ENCODE peak calls at places on chromosomes 16 and 17, in seven cellular contexts. T is IMR-90, Z is mesendoderm, H is H9, E is trophoblast cell, P is H1, W is mesenchymal stem cell. O is an unnamed sample.

GRCh38 chr17:17487998-17488397 is 8.2 kb downstream of the RASD1 start:
- DNase-seq in T (no peak), Z (no peak), H (no peak), E (no peak), P (no peak), W (no peak), O (no peak)

GRCh38 chr17:2814499-2815341 is 18.5 kb downstream of the RAP1GAP2 start:
- DNase-seq in T (no peak), Z (no peak), H (peak), E (no peak), P (no peak), W (no peak), O (no peak)

GRCh38 chr16:22217890-22218730 is 12.0 kb downstream of the EEF2K start:
- DNase-seq in T (no peak), Z (peak), H (peak), E (no peak), P (no peak), W (no peak), O (no peak)

GRCh38 chr16:75262104-75262799 is 10.8 kb upstream of the BCAR1 start:
- DNase-seq in T (no peak), Z (no peak), H (peak), E (no peak), P (no peak), W (no peak), O (no peak)

GRCh38 chr17:57234252-57235092 is 21.9 kb upstream of the MSI2 start:
- DNase-seq in T (no peak), Z (peak), H (no peak), E (no peak), P (no peak), W (no peak), O (no peak)

GRCh38 chr16:74736531-74737157 is 36.0 kb upstream of the MLKL start:
- DNase-seq in T (no peak), Z (peak), H (no peak), E (no peak), P (no peak), W (no peak), O (no peak)

GRCh38 chr17:43532581-43532980 is 13.6 kb downstream of the ETV4 start:
- DNase-seq in T (no peak), Z (no peak), H (no peak), E (no peak), P (no peak), W (no peak), O (no peak)

GRCh38 chr17:43016216-43016615 is 6.0 kb downstream of the VAT1 start:
- DNase-seq in T (no peak), Z (no peak), H (no peak), E (no peak), P (no peak), W (no peak), O (no peak)

GRCh38 chr16:7303014-7303676 is 29.5 kb upstream of the RBFOX1 start:
- DNase-seq in T (no peak), Z (peak), H (peak), E (no peak), P (no peak), W (no peak), O (peak)

DNA sequence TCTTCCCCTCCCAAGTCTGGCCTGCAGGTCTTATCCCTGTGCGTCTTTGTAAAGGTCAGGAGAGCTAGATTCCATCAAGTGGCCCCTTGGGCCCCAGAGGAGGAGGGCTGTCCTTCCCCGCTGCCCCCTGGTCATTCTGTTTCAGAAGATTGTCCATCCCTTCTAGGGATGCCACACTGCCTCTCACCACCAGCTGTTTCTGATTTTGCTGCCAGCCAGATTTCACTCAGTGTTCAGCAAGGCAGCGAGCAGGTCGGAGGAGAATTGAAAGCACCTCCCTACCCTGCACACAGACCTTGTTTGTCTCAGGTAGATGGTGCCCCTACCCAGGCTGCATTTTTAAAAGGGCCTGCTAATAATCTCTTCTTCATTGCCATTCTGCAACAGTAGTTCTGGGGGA is 21.7 kb upstream of the NAT9 start:
- DNase-seq in T (no peak), Z (no peak), H (no peak), E (no peak), P (no peak), W (peak), O (no peak)
- H3K23ac ChIP-seq in T (no peak), Z (no peak), H (no peak), E (no peak), P (no peak), W (no peak), O (no peak)

GRCh38 chr16:28205974-28206373 is 5.8 kb downstream of the XPO6 start:
- DNase-seq in T (no peak), Z (no peak), H (no peak), E (no peak), P (no peak), W (no peak), O (no peak)
- H3K23ac ChIP-seq in T (no peak), Z (no peak), H (no peak), E (no peak), P (no peak), W (no peak), O (no peak)

GRCh38 chr17:76726231-76726765 is at the start of gene JMJD6:
- DNase-seq in T (peak), Z (peak), H (peak), E (no peak), P (peak), W (peak), O (peak)

GRCh38 chr17:76725580-76726230 is 701 bp downstream of the JMJD6 start:
- DNase-seq in T (peak), Z (peak), H (peak), E (peak), P (no peak), W (peak), O (no peak)

GRCh38 chr17:76726766-76727718 is at the start of gene METTL23:
- DNase-seq in T (peak), Z (peak), H (peak), E (peak), P (no peak), W (peak), O (peak)

GRCh38 chr17:76723812-76724211 is 2.6 kb downstream of the JMJD6 start:
- DNase-seq in T (no peak), Z (no peak), H (no peak), E (no peak), P (no peak), W (no peak), O (no peak)

GRCh38 chr17:76727745-76728456 is 1.3 kb downstream of the METTL23 start:
- DNase-seq in T (no peak), Z (no peak), H (no peak), E (peak), P (no peak), W (peak), O (no peak)
- H3K23ac ChIP-seq in T (peak), Z (no peak), H (no peak), E (no peak), P (no peak), W (no peak), O (peak)

DNA sequence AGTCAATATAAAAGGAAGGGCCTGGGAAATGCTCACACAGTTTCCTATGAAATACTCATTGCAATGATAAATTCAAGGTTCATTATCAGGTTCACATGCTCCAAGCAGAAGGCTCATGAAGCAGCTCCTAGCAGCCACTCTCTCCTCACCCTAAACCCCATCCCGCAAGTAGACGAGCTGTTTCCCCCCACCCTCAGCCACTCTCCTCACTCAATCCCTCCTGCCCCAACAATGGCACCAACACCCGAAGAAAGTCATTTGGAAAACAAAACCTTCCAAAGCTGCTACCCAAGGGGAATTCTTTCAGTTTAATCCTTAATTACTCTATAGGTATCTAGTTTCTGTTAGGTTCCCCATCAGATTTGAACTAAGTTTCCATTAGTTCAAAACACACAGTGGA is 69.7 kb downstream of the CREBBP start:
- DNase-seq in T (no peak), Z (no peak), H (no peak), E (no peak), P (no peak), W (no peak), O (no peak)
- H3K23ac ChIP-seq in T (no peak), Z (no peak), H (no peak), E (no peak), P (no peak), W (no peak), O (no peak)

GRCh38 chr16:14370736-14371234 is 259.3 kb downstream of the PARN start:
- DNase-seq in T (no peak), Z (no peak), H (no peak), E (no peak), P (no peak), W (no peak), O (no peak)

GRCh38 chr16:14373406-14373805 is 256.7 kb downstream of the PARN start:
- DNase-seq in T (no peak), Z (no peak), H (no peak), E (no peak), P (no peak), W (no peak), O (no peak)

GRCh38 chr16:14369734-14370598 is 260.1 kb downstream of the PARN start:
- DNase-seq in T (no peak), Z (no peak), H (no peak), E (peak), P (no peak), W (no peak), O (no peak)

GRCh38 chr16:14372471-14372870 is 257.6 kb downstream of the PARN start:
- DNase-seq in T (no peak), Z (no peak), H (no peak), E (no peak), P (no peak), W (no peak), O (no peak)

GRCh38 chr16:14371778-14372431 is 258.2 kb downstream of the PARN start:
- DNase-seq in T (no peak), Z (peak), H (peak), E (no peak), P (no peak), W (no peak), O (peak)
- H3K23ac ChIP-seq in T (no peak), Z (no peak), H (no peak), E (no peak), P (no peak), W (no peak), O (no peak)

DNA sequence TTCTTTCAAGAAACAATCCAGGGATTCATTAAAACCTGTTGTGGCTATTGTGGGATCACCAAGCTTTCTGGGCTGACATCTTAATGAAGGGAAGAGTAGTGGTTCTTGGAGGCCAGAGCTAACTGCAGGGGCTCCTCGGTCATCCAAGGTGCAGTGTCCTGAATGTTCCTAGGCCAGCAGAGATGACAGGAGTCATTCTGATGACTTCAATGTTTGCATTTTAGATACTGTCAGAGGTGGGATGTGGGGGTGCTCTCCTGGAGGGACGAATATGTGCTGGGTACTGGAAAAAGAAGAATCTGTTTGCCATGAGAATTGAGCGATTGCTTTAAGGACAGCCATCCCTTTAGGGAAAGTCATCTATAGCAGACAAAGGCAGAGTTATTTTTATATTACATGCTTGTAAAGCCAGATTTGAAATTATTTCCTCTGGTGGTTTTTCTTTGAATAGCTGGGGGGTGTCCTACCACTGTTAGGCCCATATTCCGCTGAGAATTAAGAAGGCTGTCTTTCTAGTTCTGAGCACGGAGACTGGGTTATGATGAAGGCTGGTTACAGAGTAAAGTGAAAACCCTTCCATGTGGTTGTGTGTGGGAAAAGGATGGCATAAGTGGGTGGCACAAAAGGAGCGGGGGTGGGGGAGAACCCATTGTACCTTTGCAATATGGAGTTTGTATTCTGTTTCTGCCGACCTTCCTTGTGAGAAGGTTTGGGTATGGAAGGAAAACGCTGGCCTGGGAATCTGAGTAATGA is 7.4 kb downstream of the HLF start:
- DNase-seq in T (no peak), Z (no peak), H (no peak), E (no peak), P (no peak), W (no peak), O (no peak)
- H3K23ac ChIP-seq in T (no peak), Z (no peak), H (no peak), E (no peak), P (no peak), W (no peak), O (no peak)

GRCh38 chr16:67101683-67102082 is 8.1 kb upstream of the PHAF1 start:
- DNase-seq in T (peak), Z (no peak), H (no peak), E (no peak), P (no peak), W (peak), O (no peak)
- H3K23ac ChIP-seq in T (no peak), Z (no peak), H (no peak), E (no peak), P (no peak), W (no peak), O (no peak)

GRCh38 chr17:81340606-81341346 is 45.7 kb upstream of the SLC38A10 start:
- DNase-seq in T (no peak), Z (no peak), H (peak), E (no peak), P (no peak), W (peak), O (no peak)

GRCh38 chr17:81337449-81337848 is 42.3 kb upstream of the SLC38A10 start:
- DNase-seq in T (no peak), Z (no peak), H (peak), E (no peak), P (no peak), W (no peak), O (no peak)

GRCh38 chr17:81338301-81339179 is 43.4 kb upstream of the SLC38A10 start:
- DNase-seq in T (no peak), Z (no peak), H (peak), E (no peak), P (no peak), W (no peak), O (no peak)

GRCh38 chr17:81339502-81340296 is 44.6 kb upstream of the SLC38A10 start:
- DNase-seq in T (no peak), Z (peak), H (peak), E (no peak), P (no peak), W (peak), O (no peak)

GRCh38 chr17:81339180-81339501 is 44.0 kb upstream of the SLC38A10 start:
- DNase-seq in T (no peak), Z (peak), H (no peak), E (no peak), P (no peak), W (no peak), O (no peak)
- H3K23ac ChIP-seq in T (no peak), Z (no peak), H (no peak), E (no peak), P (no peak), W (no peak), O (no peak)

GRCh38 chr16:12482821-12483220 is 320.9 kb downstream of the CPPED1 start:
- DNase-seq in T (no peak), Z (no peak), H (no peak), E (no peak), P (no peak), W (no peak), O (no peak)
- H3K23ac ChIP-seq in T (no peak), Z (no peak), H (no peak), E (no peak), P (no peak), W (no peak), O (no peak)